ENCODE peak calls at places on chromosomes 2 and 18, in four cellular contexts. K is NCI-H1105, H is T-helper 1 cell, R is A172. S is an unnamed sample.

GRCh38 chr2:86480105-86480504 is 38.9 kb downstream of the KDM3A start:
- DNase-seq in H (no peak), K (no peak), R (no peak), S (no peak)

GRCh38 chr18:58005885-58006523 is 38.0 kb upstream of the NEDD4L start:
- DNase-seq in K (no peak), R (no peak), H (no peak), S (no peak)

GRCh38 chr2:26948800-26949199 is 21.6 kb upstream of the MAPRE3 start:
- DNase-seq in H (no peak), K (no peak), R (no peak), S (no peak)

GRCh38 chr2:91477731-91478672 is 2786.5 kb downstream of the RPIA start:
- DNase-seq in R (no peak), H (peak), K (no peak), S (no peak)

GRCh38 chr2:100988630-100989417 is 13.3 kb upstream of the RPL31 start:
- DNase-seq in H (no peak), R (peak), K (no peak), S (no peak)

GRCh38 chr2:145380436-145381017 is 860.6 kb upstream of the ZEB2 start:
- DNase-seq in H (no peak), K (no peak), R (peak), S (no peak)

GRCh38 chr2:239833728-239834109 is 191.4 kb downstream of the NDUFA10 start:
- DNase-seq in K (no peak), H (no peak), R (no peak), S (no peak)

GRCh38 chr2:46481541-46482193 is 2.3 kb downstream of the TMEM247 start:
- DNase-seq in R (peak), H (no peak), K (no peak), S (no peak)

S was measured in frontal cortex.